ENCODE peak calls at places on chromosomes 6 and 20, in six cellular contexts. M is A549, B is psoas muscle, R is OCI-LY7, I is right atrium auricular region, G is PC-3. D is an unnamed sample.

GRCh38 chr6:154974485-154975149 is 20.5 kb upstream of the TIAM2 start:
- DNase-seq in B (no peak), R (no peak), M (no peak), I (no peak), G (peak; percentile 17), D (no peak)

GRCh38 chr6:75852721-75853120 is 103.7 kb downstream of the MYO6 start:
- DNase-seq in B (no peak), G (peak; percentile 80), I (no peak), R (no peak), M (peak; percentile 61), D (no peak)

GRCh38 chr6:30322527-30323501 is 3.9 kb upstream of the TRIM39 start:
- DNase-seq in M (no peak), B (peak; percentile 48), R (no peak), I (no peak), G (peak; percentile 77), D (no peak)

GRCh38 chr20:61799928-61800327 is 265.8 kb downstream of the TAF4 start:
- DNase-seq in I (no peak), R (no peak), G (no peak), M (no peak), B (peak; percentile 25), D (no peak)

GRCh38 chr6:129785081-129785755 is 75.2 kb upstream of the ARHGAP18 start:
- DNase-seq in G (peak; percentile 20), M (no peak), R (no peak), I (no peak), B (no peak), D (no peak)

GRCh38 chr6:165098165-165098564 is 211.2 kb downstream of the C6orf118 start:
- DNase-seq in B (no peak), R (peak; percentile 10), I (no peak), M (peak; percentile 28), G (no peak), D (no peak)

GRCh38 chr6:21666788-21667681 is 73.5 kb downstream of the SOX4 start:
- DNase-seq in I (no peak), R (no peak), M (no peak), G (no peak), B (peak; percentile 43), D (no peak)

GRCh38 chr20:44765647-44766367 is 20.1 kb downstream of the KCNK15 start:
- DNase-seq in M (peak; percentile 37), I (no peak), G (peak; percentile 49), R (no peak), B (no peak), D (peak; percentile 23)

GRCh38 chr20:20210327-20210726 is 157.6 kb upstream of the INSM1 start:
- DNase-seq in B (no peak), R (no peak), G (no peak), M (no peak), I (no peak), D (no peak)

GRCh38 chr6:117444600-117444999 is 18.9 kb upstream of the ROS1 start:
- DNase-seq in R (no peak), M (no peak), G (no peak), I (no peak), B (no peak), D (no peak)

GRCh38 chr6:16276991-16277981 is 38.9 kb downstream of the GMPR start:
- DNase-seq in G (peak; percentile 96), M (peak; percentile 80), I (peak; percentile 79), R (peak; percentile 7), B (peak; percentile 95), D (peak; percentile 10)
- TF ChIP-seq CTCF in G (peak; percentile 92), M (peak; percentile 43), I (peak; percentile 64), R (peak; percentile 43), B (peak; percentile 43), D (no peak)

GRCh38 chr6:35724059-35724458 is 12.8 kb upstream of the ARMC12 start:
- DNase-seq in R (no peak), M (no peak), G (no peak), B (no peak), I (no peak), D (peak; percentile 15)
- H3K27ac ChIP-seq in R (peak overlapping the region; percentile 32), M (peak overlapping the region; percentile 30), G (no peak overlapping the region), B (peak overlapping the region; percentile 99), I (peak overlapping the region; percentile 100), D (peak overlapping the region; percentile 99)

DNA sequence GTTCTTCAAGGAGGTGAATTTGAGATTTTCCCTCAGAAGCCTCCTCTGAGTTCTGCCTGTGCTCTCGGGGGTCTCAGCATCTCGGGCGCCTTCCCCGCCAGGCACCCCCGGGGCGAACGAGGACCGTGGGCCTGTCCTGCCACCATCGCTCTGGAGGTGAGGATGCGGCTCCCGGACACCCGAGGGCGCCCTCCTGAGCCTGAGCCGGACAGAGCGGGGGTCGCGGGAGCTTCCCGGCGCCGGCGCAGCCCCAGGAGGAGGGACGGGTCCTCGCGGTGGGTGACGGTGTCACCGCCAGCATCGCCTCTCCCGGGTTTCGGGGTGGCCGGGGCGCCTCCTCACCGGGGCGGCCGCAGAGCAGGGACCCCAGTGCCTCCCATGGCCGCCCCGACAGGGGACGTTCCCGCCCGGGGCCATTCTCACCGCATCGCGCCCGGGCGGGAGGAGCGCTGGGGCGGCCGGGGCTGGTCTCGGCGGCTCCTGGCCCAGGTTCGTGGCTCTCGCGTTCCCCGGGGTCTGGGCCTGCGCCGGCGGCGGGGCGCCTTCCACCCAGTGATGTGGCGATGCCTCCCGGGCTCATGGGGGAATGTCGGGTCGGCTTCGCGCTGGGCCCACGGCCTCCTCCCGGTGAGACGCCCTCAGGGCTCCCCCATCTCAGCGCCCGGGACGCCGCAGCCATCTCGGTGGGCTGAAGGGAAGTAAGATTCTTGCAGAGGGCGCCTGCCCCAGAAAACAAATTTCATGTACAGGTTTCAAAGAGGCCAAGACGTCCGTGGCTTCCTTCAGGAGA is 210.5 kb downstream of the ERMARD start:
- DNase-seq in B (no peak), M (no peak), G (no peak), R (no peak), I (peak; percentile 58), D (no peak)
- TF ChIP-seq CTCF in B (peak; percentile 38), M (no peak), G (no peak), R (no peak), I (peak; percentile 81), D (peak; percentile 49)

GRCh38 chr6:42702200-42702599 is 20.2 kb downstream of the PRPH2 start:
- DNase-seq in I (no peak), B (no peak), G (peak; percentile 65), M (peak; percentile 17), R (no peak), D (no peak)
- H3K27ac ChIP-seq in I (no peak overlapping the region), B (peak overlapping the region; percentile 32), G (no peak overlapping the region), M (no peak overlapping the region), R (no peak overlapping the region), D (no peak overlapping the region)

GRCh38 chr20:46978871-46979536 is 84.4 kb downstream of the EYA2 start:
- DNase-seq in R (no peak), G (no peak), I (no peak), M (no peak), B (no peak), D (no peak)

GRCh38 chr20:46975976-46976375 is 81.3 kb downstream of the EYA2 start:
- DNase-seq in B (no peak), G (no peak), R (no peak), I (no peak), M (no peak), D (no peak)

GRCh38 chr20:46974669-46975434 is 80.2 kb downstream of the EYA2 start:
- DNase-seq in R (no peak), G (no peak), M (no peak), B (no peak), I (no peak), D (no peak)

GRCh38 chr20:46977909-46978588 is 83.4 kb downstream of the EYA2 start:
- DNase-seq in G (no peak), B (no peak), M (no peak), I (no peak), R (no peak), D (no peak)

GRCh38 chr20:46977204-46977603 is 82.6 kb downstream of the EYA2 start:
- DNase-seq in R (no peak), M (no peak), B (no peak), G (no peak), I (no peak), D (no peak)
- TF ChIP-seq CTCF in R (no peak), M (no peak), B (no peak), G (no peak), I (no peak), D (no peak)

GRCh38 chr6:79894939-79895338 is 52.4 kb downstream of the ELOVL4 start:
- DNase-seq in R (no peak), B (no peak), I (no peak), G (peak; percentile 59), M (no peak), D (no peak)
- H3K27ac ChIP-seq in R (no peak overlapping the region), B (no peak overlapping the region), I (no peak overlapping the region), G (peak overlapping the region; percentile 71), M (no peak overlapping the region), D (no peak overlapping the region)

D was measured in thyroid gland.